ENCODE peak calls at places on chromosomes 11 and 22, in six cellular contexts. K is kidney, P is Peyer's patch, U is small intestine, C is endodermal cell, I is lung. X is an unnamed sample.
A peak's percentile ranks its signal among the peaks of the same experiment; 100 is the strongest.

GRCh38 chr11:44992774-44993173 is 42.1 kb upstream of the TP53I11 start:
- DNase-seq in K (no peak), P (no peak), U (no peak), C (peak; percentile 24), I (no peak), X (no peak)

GRCh38 chr22:48957311-48957986 is 870.2 kb downstream of the BRD1 start:
- DNase-seq in K (no peak), P (peak; percentile 38), U (no peak), C (peak; percentile 24), I (peak; percentile 26), X (no peak)

GRCh38 chr11:6482431-6482830 is 1.1 kb downstream of the TIMM10B start:
- DNase-seq in K (no peak), P (no peak), U (no peak), C (no peak), I (no peak), X (no peak)

GRCh38 chr11:28284206-28284605 is 176.0 kb downstream of the METTL15 start:
- DNase-seq in K (no peak), P (no peak), U (no peak), C (no peak), I (no peak), X (no peak)

GRCh38 chr11:108364159-108364558 is 103.2 kb downstream of the C11orf65 start:
- DNase-seq in K (no peak), P (no peak), U (no peak), C (no peak), I (no peak), X (no peak)

GRCh38 chr11:18012314-18012905 is 437 bp downstream of the SERGEF start:
- DNase-seq in K (no peak), P (peak; percentile 62), U (peak; percentile 34), C (peak; percentile 80), I (peak; percentile 29), X (peak; percentile 55)

GRCh38 chr11:26623076-26623666 is 51.1 kb upstream of the MUC15 start:
- DNase-seq in K (no peak), P (no peak), U (no peak), C (no peak), I (no peak), X (no peak)

GRCh38 chr11:58770627-58771457 is 39.1 kb upstream of the GLYAT start:
- DNase-seq in K (no peak), P (no peak), U (no peak), C (no peak), I (no peak), X (no peak)

GRCh38 chr11:32072872-32073661 is 17.8 kb upstream of the RCN1 start:
- DNase-seq in K (no peak), P (no peak), U (no peak), C (no peak), I (no peak), X (no peak)

GRCh38 chr11:43554148-43554473 is 126.4 kb upstream of the HSD17B12 start:
- DNase-seq in K (no peak), P (no peak), U (no peak), C (no peak), I (no peak), X (no peak)
- H3K4me3 ChIP-seq in K (no peak overlapping the region), P (no peak overlapping the region), U (no peak overlapping the region), C (no peak overlapping the region), I (no peak overlapping the region), X (no peak overlapping the region)

GRCh38 chr22:36343070-36343719 is 44.6 kb downstream of the MYH9 start:
- DNase-seq in K (no peak), P (no peak), U (no peak), C (no peak), I (no peak), X (no peak)
- H3K4me1 ChIP-seq in K (peaks cover 20% of the 10 kb centered on the region), P (peaks cover 5% of the 10 kb centered on the region), U (no peaks in the 10 kb centered on the region), C (no peaks in the 10 kb centered on the region), I (peaks cover 21% of the 10 kb centered on the region), X (peaks cover 91% of the 10 kb centered on the region)

GRCh38 chr22:18058770-18059169 is 19.0 kb upstream of the PEX26 start:
- DNase-seq in K (no peak), P (no peak), U (no peak), C (no peak), I (no peak), X (no peak)

GRCh38 chr22:18055619-18056160 is 22.1 kb upstream of the PEX26 start:
- DNase-seq in K (no peak), P (no peak), U (no peak), C (no peak), I (no peak), X (no peak)

GRCh38 chr22:18056161-18056666 is 21.6 kb upstream of the PEX26 start:
- DNase-seq in K (peak; percentile 53), P (peak; percentile 77), U (peak; percentile 57), C (no peak), I (no peak), X (no peak)

GRCh38 chr22:18057568-18058209 is 20.1 kb upstream of the PEX26 start:
- DNase-seq in K (no peak), P (no peak), U (no peak), C (no peak), I (peak; percentile 55), X (no peak)

DNA sequence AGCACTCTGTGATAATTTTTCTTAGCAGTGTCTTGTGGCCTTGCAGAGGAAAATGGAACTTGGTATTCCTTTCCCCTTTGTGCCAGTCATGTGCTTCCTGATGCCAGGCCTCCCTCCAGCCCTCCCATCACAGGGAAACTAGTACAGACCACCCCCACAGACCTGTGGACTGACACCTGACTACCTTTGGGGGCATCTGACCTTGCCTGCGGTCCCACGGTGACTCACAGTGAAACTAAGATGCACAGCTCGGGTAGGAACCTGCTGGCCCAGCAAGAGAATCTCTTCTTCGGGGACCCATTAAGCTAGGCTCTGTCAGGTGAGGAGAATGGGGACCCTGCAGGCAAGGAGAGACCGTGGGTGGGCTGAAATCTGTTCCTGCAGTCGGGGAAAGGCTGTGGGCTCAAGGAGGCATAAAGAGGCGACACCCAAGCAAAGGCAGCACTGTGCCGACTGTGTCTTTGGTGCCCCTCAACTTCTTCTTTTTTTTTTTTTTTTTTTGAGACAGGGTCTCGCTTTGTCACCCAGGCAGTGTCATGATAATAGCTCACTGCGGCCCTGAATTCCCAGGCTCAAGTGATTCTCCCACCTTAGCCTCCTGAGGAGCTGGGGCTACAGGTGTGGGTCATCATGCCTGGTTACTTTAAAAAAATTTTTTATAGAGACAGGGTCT is 20.9 kb upstream of the PEX26 start:
- DNase-seq in K (peak; percentile 6), P (peak; percentile 39), U (no peak), C (no peak), I (no peak), X (no peak)
- H3K27ac ChIP-seq in K (peak overlapping the region; percentile 43), P (peak overlapping the region; percentile 84), U (peak overlapping the region; percentile 44), C (no peak overlapping the region), I (peak overlapping the region; percentile 2), X (no peak overlapping the region)

DNA sequence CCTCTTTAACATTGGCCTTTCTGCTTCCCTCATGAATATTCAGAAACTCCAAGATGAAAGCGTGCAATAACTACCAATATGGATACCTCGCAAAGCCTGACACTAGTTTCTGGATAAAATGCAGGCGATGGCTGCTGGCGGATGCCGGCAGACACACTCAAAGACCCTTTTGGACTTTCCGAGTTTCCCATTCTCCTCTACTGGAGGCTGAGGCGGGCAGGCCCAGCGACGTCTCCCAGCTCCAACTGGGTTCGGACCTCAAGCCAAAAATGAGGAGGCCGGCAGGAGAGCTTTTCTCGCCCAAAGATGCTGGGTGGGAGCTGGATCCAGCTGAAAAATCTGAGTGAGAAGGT is 376 bp upstream of the FEZ1 start:
- DNase-seq in K (peak; percentile 64), P (no peak), U (no peak), C (peak; percentile 53), I (no peak), X (no peak)
- H3K4me3 ChIP-seq in K (peak overlapping the region; percentile 54), P (peak overlapping the region; percentile 59), U (no peak overlapping the region), C (peak overlapping the region; percentile 79), I (no peak overlapping the region), X (peak overlapping the region; percentile 39)

GRCh38 chr22:43116932-43117331 is 6.4 kb downstream of the BIK start:
- DNase-seq in K (no peak), P (no peak), U (no peak), C (no peak), I (no peak), X (no peak)
- H3K4me1 ChIP-seq in K (no peaks in the 10 kb centered on the region), P (peaks cover 16% of the 10 kb centered on the region), U (peaks cover 5% of the 10 kb centered on the region), C (no peaks in the 10 kb centered on the region), I (no peaks in the 10 kb centered on the region), X (no peaks in the 10 kb centered on the region)

GRCh38 chr11:30735946-30736345 is 149.8 kb upstream of the MPPED2 start:
- DNase-seq in K (no peak), P (no peak), U (no peak), C (no peak), I (no peak), X (no peak)
- H3K27ac ChIP-seq in K (no peak overlapping the region), P (no peak overlapping the region), U (no peak overlapping the region), C (no peak overlapping the region), I (no peak overlapping the region), X (no peak overlapping the region)

DNA sequence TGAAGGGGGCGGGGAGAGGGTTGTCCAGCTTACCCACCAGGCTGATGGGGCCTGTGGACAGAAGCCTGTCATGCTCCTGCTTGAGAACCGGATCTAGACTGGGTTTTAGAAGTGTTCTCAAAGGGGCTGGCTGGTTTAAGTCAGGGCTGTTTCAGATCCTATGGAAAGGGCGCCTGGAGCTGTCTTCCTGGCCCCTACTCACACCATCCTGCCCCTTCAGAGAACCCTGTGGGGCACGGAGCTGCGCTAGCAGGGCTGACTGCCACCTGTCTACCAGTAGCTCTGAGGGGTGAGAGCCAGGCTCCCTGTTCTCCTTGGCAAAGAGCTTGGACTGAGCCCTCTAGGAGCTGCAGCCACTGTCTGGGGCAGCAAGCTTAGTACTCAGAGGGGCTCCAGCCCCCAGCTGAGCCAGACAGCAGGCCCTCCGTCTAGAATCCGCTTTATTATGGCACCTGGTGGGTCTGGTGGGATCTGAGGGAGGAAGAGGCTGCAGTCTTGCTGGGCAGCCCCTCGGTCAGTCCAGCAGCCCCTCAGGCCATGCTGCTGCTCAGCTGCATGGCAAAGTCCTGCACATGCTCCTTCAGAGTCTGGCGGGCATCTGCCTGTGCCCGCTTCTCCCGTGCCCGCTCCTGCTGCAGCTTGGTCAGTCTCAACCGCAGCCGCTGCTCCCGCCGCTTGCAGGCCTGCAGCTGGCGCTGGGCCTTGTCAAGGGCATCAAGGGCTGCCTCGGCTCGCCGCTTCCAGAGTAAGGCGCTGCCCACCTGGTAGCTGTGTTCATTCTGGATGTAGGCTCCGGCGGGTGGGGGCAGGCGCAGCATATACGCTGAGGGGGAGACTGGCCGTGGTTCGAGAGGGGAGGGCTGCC is 2.3 kb downstream of the THAP7 start:
- DNase-seq in K (peak; percentile 80), P (no peak), U (no peak), C (no peak), I (no peak), X (no peak)
- H3K4me3 ChIP-seq in K (no peak overlapping the region), P (no peak overlapping the region), U (no peak overlapping the region), C (peak overlapping the region; percentile 91), I (no peak overlapping the region), X (peak overlapping the region; percentile 65)

DNA sequence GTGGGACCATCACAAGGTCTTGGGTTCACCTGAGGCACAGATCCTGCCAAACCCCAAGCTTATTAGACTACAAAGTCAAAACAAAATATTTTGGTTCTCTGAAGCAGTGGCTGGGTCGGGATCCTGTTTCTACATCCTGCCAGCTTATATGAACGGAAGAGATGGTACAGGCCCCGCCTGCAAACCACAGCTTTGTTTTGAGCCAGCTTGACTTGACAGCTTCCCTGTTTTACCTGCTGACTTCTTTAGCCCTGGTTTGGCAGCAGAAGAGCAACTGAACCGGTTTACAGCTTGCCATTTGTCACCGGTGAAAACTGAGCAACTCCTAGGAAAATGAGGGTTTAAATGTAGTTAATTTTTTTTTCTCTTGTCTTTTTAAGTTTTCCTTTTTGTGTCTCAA is 11.4 kb downstream of the PACS1 start:
- DNase-seq in K (no peak), P (no peak), U (peak; percentile 57), C (no peak), I (peak; percentile 65), X (peak; percentile 59)
- H3K4me1 ChIP-seq in K (peaks cover 9% of the 10 kb centered on the region), P (peaks cover 39% of the 10 kb centered on the region), U (peaks cover 4% of the 10 kb centered on the region), C (no peaks in the 10 kb centered on the region), I (peaks cover 12% of the 10 kb centered on the region), X (peaks cover 90% of the 10 kb centered on the region)

X was measured in CD8-positive, alpha-beta memory T cell.